ENCODE peak calls at places on chromosomes 16 and 17, in eight cellular contexts. One of them, this sample, is unnamed.

GRCh38 chr17:79843917-79844815 is 4.9 kb upstream of the CBX4 start:
- DNase-seq in sigmoid colon: peak; percentile 84
- DNase-seq in IMR-90: peak; percentile 61
- DNase-seq in stomach: peak; percentile 70
- DNase-seq in body of pancreas: peak; percentile 77
- DNase-seq in right lobe of liver: peak; percentile 85
- DNase-seq in uterus: no peak
- DNase-seq in ovary: peak; percentile 77
- DNase-seq in this sample: no peak

GRCh38 chr16:29999605-30000004 is 3.6 kb downstream of the INO80E start:
- DNase-seq in IMR-90: no peak
- DNase-seq in right lobe of liver: no peak
- DNase-seq in ovary: no peak
- DNase-seq in sigmoid colon: no peak
- DNase-seq in uterus: no peak
- DNase-seq in body of pancreas: no peak
- DNase-seq in stomach: no peak
- DNase-seq in this sample: no peak

GRCh38 chr17:1069847-1070246 is 72.9 kb downstream of the TIMM22 start:
- DNase-seq in ovary: no peak
- DNase-seq in sigmoid colon: no peak
- DNase-seq in IMR-90: no peak
- DNase-seq in right lobe of liver: peak; percentile 45
- DNase-seq in stomach: no peak
- DNase-seq in uterus: no peak
- DNase-seq in body of pancreas: no peak
- DNase-seq in this sample: no peak

GRCh38 chr17:63358111-63358839 is 87.8 kb downstream of the CYB561 start:
- DNase-seq in sigmoid colon: no peak
- DNase-seq in body of pancreas: no peak
- DNase-seq in stomach: no peak
- DNase-seq in right lobe of liver: no peak
- DNase-seq in ovary: no peak
- DNase-seq in IMR-90: peak; percentile 94
- DNase-seq in uterus: no peak
- DNase-seq in this sample: no peak

GRCh38 chr17:36657763-36658490 is 56.5 kb downstream of the MRM1 start:
- DNase-seq in IMR-90: no peak
- DNase-seq in right lobe of liver: no peak
- DNase-seq in uterus: no peak
- DNase-seq in stomach: peak; percentile 30
- DNase-seq in ovary: no peak
- DNase-seq in sigmoid colon: no peak
- DNase-seq in body of pancreas: peak; percentile 24
- DNase-seq in this sample: no peak

GRCh38 chr17:62760059-62760887 is 47.8 kb downstream of the MARCHF10 start:
- DNase-seq in IMR-90: peak; percentile 73
- DNase-seq in body of pancreas: no peak
- DNase-seq in stomach: no peak
- DNase-seq in ovary: no peak
- DNase-seq in right lobe of liver: no peak
- DNase-seq in uterus: no peak
- DNase-seq in sigmoid colon: no peak
- DNase-seq in this sample: no peak

GRCh38 chr17:64420143-64420670 is 28.7 kb upstream of the MILR1 start:
- DNase-seq in IMR-90: peak; percentile 84
- DNase-seq in right lobe of liver: no peak
- DNase-seq in uterus: no peak
- DNase-seq in sigmoid colon: no peak
- DNase-seq in ovary: no peak
- DNase-seq in stomach: no peak
- DNase-seq in body of pancreas: peak; percentile 19
- DNase-seq in this sample: peak; percentile 46

GRCh38 chr17:63681530-63681929 is 18.4 kb downstream of the LIMD2 start:
- DNase-seq in body of pancreas: no peak
- DNase-seq in right lobe of liver: peak; percentile 83
- DNase-seq in stomach: no peak
- DNase-seq in sigmoid colon: no peak
- DNase-seq in IMR-90: no peak
- DNase-seq in ovary: no peak
- DNase-seq in uterus: peak; percentile 50
- DNase-seq in this sample: no peak

GRCh38 chr16:89827383-89828198 is 684 bp upstream of the SPIRE2 start:
- DNase-seq in IMR-90: peak; percentile 62
- DNase-seq in body of pancreas: peak; percentile 61
- DNase-seq in right lobe of liver: peak; percentile 90
- DNase-seq in sigmoid colon: no peak
- DNase-seq in stomach: peak; percentile 61
- DNase-seq in ovary: no peak
- DNase-seq in uterus: no peak
- DNase-seq in this sample: peak; percentile 46

GRCh38 chr17:72560303-72561247 is 439.8 kb downstream of the SOX9 start:
- DNase-seq in ovary: no peak
- DNase-seq in sigmoid colon: no peak
- DNase-seq in uterus: no peak
- DNase-seq in right lobe of liver: no peak
- DNase-seq in stomach: peak; percentile 93
- DNase-seq in body of pancreas: peak; percentile 77
- DNase-seq in IMR-90: peak; percentile 56
- DNase-seq in this sample: peak; percentile 69

GRCh38 chr16:10556240-10556639 is 24.2 kb downstream of the EMP2 start:
- DNase-seq in ovary: no peak
- DNase-seq in stomach: no peak
- DNase-seq in sigmoid colon: no peak
- DNase-seq in body of pancreas: no peak
- DNase-seq in right lobe of liver: no peak
- DNase-seq in uterus: no peak
- DNase-seq in IMR-90: no peak
- DNase-seq in this sample: no peak

DNA sequence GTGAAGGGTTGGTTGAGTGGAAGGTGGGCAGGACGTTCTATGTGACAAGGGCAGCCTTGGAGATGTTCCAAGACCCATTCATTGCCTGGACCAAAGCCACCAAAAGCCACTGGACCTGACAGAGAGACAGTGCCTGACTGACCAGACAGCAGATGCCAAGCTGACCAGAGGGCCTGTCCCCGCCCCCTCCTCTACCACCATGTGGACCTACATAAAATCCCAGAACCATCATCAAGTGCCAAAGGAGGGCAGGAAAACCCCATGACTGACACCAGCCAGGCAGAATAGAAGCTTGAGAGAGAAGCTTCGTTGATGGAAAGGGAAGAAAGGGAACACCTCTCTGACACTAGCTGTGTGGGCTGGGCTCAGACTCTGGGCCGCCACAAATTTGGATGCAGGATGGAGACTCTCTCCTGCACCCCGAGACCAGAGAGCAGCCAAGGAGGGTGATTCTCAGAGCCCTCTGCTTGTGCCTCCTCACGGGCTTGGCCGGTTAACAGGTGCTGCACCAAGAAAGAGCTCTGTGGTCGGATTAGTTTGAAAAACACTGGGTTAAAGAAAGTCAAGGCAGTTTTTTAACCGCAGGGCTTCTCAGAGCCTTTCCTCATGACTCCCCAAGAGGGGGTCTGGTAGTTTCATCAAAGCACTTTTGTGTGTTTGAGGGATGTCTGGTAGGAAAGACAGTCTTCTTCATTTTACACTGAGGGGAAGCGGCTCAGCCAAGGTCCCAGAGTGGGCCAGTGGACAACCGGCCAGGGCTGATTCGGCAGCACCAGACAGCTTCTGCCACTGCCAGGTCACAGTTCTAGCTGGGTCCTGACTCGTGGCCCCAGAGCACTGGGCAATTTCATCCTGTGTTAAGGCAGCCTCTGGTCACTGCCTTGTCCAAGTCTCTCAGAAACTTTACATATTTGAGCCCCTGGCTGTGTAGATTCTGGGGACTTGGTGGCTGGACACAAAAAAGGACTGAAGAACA is 1.7 kb downstream of the TNFRSF13B start:
- DNase-seq in uterus: no peak
- DNase-seq in ovary: no peak
- DNase-seq in sigmoid colon: peak; percentile 47
- DNase-seq in stomach: no peak
- DNase-seq in body of pancreas: no peak
- DNase-seq in right lobe of liver: no peak
- DNase-seq in IMR-90: no peak
- DNase-seq in this sample: no peak
- TF ChIP-seq POLR2A in uterus: no peak
- TF ChIP-seq POLR2A in ovary: no peak
- TF ChIP-seq POLR2A in sigmoid colon: no peak
- TF ChIP-seq POLR2A in stomach: no peak
- TF ChIP-seq POLR2A in body of pancreas: no peak
- TF ChIP-seq POLR2A in right lobe of liver: no peak
- TF ChIP-seq POLR2A in IMR-90: no peak
- TF ChIP-seq POLR2A in this sample: no peak

GRCh38 chr16:82265809-82266208 is 95.8 kb upstream of the MPHOSPH6 start:
- DNase-seq in body of pancreas: no peak
- DNase-seq in IMR-90: no peak
- DNase-seq in uterus: no peak
- DNase-seq in sigmoid colon: no peak
- DNase-seq in ovary: no peak
- DNase-seq in stomach: no peak
- DNase-seq in right lobe of liver: no peak
- DNase-seq in this sample: no peak

GRCh38 chr16:82260212-82260795 is 90.3 kb upstream of the MPHOSPH6 start:
- DNase-seq in IMR-90: no peak
- DNase-seq in ovary: no peak
- DNase-seq in right lobe of liver: no peak
- DNase-seq in body of pancreas: no peak
- DNase-seq in sigmoid colon: no peak
- DNase-seq in stomach: no peak
- DNase-seq in uterus: no peak
- DNase-seq in this sample: no peak

GRCh38 chr16:82262244-82262643 is 92.2 kb upstream of the MPHOSPH6 start:
- DNase-seq in body of pancreas: no peak
- DNase-seq in IMR-90: no peak
- DNase-seq in ovary: no peak
- DNase-seq in right lobe of liver: no peak
- DNase-seq in sigmoid colon: no peak
- DNase-seq in stomach: no peak
- DNase-seq in uterus: no peak
- DNase-seq in this sample: no peak

GRCh38 chr16:82264781-82265180 is 94.8 kb upstream of the MPHOSPH6 start:
- DNase-seq in sigmoid colon: no peak
- DNase-seq in ovary: no peak
- DNase-seq in IMR-90: no peak
- DNase-seq in stomach: no peak
- DNase-seq in body of pancreas: no peak
- DNase-seq in right lobe of liver: no peak
- DNase-seq in uterus: no peak
- DNase-seq in this sample: no peak

DNA sequence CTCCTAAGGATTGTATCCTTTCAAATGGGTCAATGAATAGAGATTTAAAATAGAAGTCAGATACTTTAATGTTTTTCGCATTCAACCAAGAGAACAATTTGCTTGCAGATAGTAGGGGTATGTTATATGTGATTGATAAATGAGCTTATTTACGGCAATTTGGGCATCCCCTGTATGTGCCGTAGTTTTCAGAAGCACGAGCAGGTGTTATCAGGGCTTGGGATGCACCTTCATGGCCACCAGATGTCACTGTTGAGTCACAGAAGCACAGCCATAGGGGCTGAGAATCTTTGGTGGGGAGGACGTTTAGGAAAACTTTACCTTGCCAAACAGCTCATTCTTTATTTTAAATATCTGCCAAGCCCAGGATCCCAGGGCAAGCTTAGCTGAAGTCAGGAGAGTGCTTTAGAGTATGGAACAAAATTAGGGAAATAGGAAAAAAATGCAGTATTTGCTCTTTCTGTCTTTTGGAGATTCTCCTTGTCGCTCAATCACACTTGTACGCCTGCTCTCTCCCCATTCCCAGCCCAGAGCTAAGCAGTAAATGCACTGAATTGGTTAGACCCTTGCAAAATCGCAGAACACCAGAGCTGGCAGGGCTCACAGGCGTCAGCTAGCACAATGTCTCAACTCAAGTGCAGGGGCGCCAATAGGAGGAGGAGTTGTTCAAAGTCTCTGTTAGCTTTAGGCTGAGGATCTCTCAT is 93.6 kb upstream of the MPHOSPH6 start:
- DNase-seq in IMR-90: peak; percentile 51
- DNase-seq in stomach: peak; percentile 68
- DNase-seq in right lobe of liver: peak; percentile 59
- DNase-seq in sigmoid colon: peak; percentile 66
- DNase-seq in uterus: peak; percentile 41
- DNase-seq in body of pancreas: peak; percentile 55
- DNase-seq in ovary: peak; percentile 25
- DNase-seq in this sample: peak; percentile 69
- TF ChIP-seq CTCF in IMR-90: peak; percentile 73
- TF ChIP-seq CTCF in stomach: no peak
- TF ChIP-seq CTCF in right lobe of liver: peak; percentile 83
- TF ChIP-seq CTCF in sigmoid colon: peak; percentile 81
- TF ChIP-seq CTCF in uterus: peak; percentile 81
- TF ChIP-seq CTCF in body of pancreas: peak; percentile 85
- TF ChIP-seq CTCF in ovary: no peak
- TF ChIP-seq CTCF in this sample: peak; percentile 95

GRCh38 chr17:57522436-57523005 is 222.6 kb downstream of the CCDC182 start:
- DNase-seq in IMR-90: no peak
- DNase-seq in right lobe of liver: no peak
- DNase-seq in body of pancreas: no peak
- DNase-seq in stomach: no peak
- DNase-seq in sigmoid colon: no peak
- DNase-seq in ovary: no peak
- DNase-seq in uterus: no peak
- DNase-seq in this sample: no peak
- H3K4me1 ChIP-seq in IMR-90: peaks cover 33% of the 10 kb centered on the region
- H3K4me1 ChIP-seq in right lobe of liver: peaks cover 17% of the 10 kb centered on the region
- H3K4me1 ChIP-seq in body of pancreas: peaks cover 22% of the 10 kb centered on the region
- H3K4me1 ChIP-seq in stomach: peaks cover 4% of the 10 kb centered on the region
- H3K4me1 ChIP-seq in sigmoid colon: no peaks in the 10 kb centered on the region
- H3K4me1 ChIP-seq in ovary: peaks cover 19% of the 10 kb centered on the region
- H3K4me1 ChIP-seq in uterus: no peaks in the 10 kb centered on the region
- H3K4me1 ChIP-seq in this sample: no peaks in the 10 kb centered on the region

GRCh38 chr17:6556121-6557039 is at the start of gene PITPNM3:
- DNase-seq in ovary: peak; percentile 61
- DNase-seq in uterus: no peak
- DNase-seq in right lobe of liver: no peak
- DNase-seq in body of pancreas: peak; percentile 26
- DNase-seq in sigmoid colon: no peak
- DNase-seq in IMR-90: no peak
- DNase-seq in stomach: peak; percentile 40
- DNase-seq in this sample: no peak

GRCh38 chr17:6557040-6557438 is 684 bp upstream of the PITPNM3 start:
- DNase-seq in IMR-90: no peak
- DNase-seq in ovary: no peak
- DNase-seq in right lobe of liver: no peak
- DNase-seq in stomach: no peak
- DNase-seq in body of pancreas: no peak
- DNase-seq in sigmoid colon: no peak
- DNase-seq in uterus: no peak
- DNase-seq in this sample: no peak

GRCh38 chr17:6554871-6555330 is 1.5 kb downstream of the PITPNM3 start:
- DNase-seq in stomach: peak; percentile 42
- DNase-seq in uterus: no peak
- DNase-seq in sigmoid colon: no peak
- DNase-seq in IMR-90: no peak
- DNase-seq in body of pancreas: no peak
- DNase-seq in ovary: peak; percentile 36
- DNase-seq in right lobe of liver: no peak
- DNase-seq in this sample: no peak

GRCh38 chr17:6554336-6554735 is 2.0 kb downstream of the PITPNM3 start:
- DNase-seq in ovary: no peak
- DNase-seq in sigmoid colon: no peak
- DNase-seq in body of pancreas: no peak
- DNase-seq in stomach: no peak
- DNase-seq in uterus: no peak
- DNase-seq in right lobe of liver: no peak
- DNase-seq in IMR-90: no peak
- DNase-seq in this sample: no peak

GRCh38 chr17:6555331-6556120 is 829 bp downstream of the PITPNM3 start:
- DNase-seq in IMR-90: peak; percentile 39
- DNase-seq in uterus: no peak
- DNase-seq in ovary: peak; percentile 55
- DNase-seq in stomach: peak; percentile 55
- DNase-seq in body of pancreas: peak; percentile 38
- DNase-seq in sigmoid colon: no peak
- DNase-seq in right lobe of liver: no peak
- DNase-seq in this sample: peak; percentile 38
- TF ChIP-seq POLR2A in IMR-90: no peak
- TF ChIP-seq POLR2A in uterus: peak; percentile 17
- TF ChIP-seq POLR2A in ovary: no peak
- TF ChIP-seq POLR2A in stomach: no peak
- TF ChIP-seq POLR2A in body of pancreas: no peak
- TF ChIP-seq POLR2A in sigmoid colon: no peak
- TF ChIP-seq POLR2A in right lobe of liver: no peak
- TF ChIP-seq POLR2A in this sample: peak; percentile 42

This sample was measured in prostate gland.